ENCODE peak calls at places on chromosomes 4 and X, in nine cellular contexts. One of them, this sample, is unnamed.

GRCh38 chr4:132123870-132124623 is 1025.0 kb upstream of the PCDH10 start:
- DNase-seq in OCI-LY7: no peak
- DNase-seq in cardiac muscle cell: no peak
- DNase-seq in adipocyte: no peak
- DNase-seq in psoas muscle: no peak
- DNase-seq in mesendoderm: no peak
- DNase-seq in trophoblast cell: no peak
- DNase-seq in CD8-positive, alpha-beta memory T cell: no peak
- DNase-seq in astrocyte of the cerebellum: no peak
- DNase-seq in this sample: no peak

GRCh38 chr4:72701987-72702819 is 133.2 kb upstream of the ADAMTS3 start:
- DNase-seq in trophoblast cell: no peak
- DNase-seq in astrocyte of the cerebellum: peak
- DNase-seq in psoas muscle: no peak
- DNase-seq in adipocyte: peak
- DNase-seq in OCI-LY7: peak
- DNase-seq in cardiac muscle cell: peak
- DNase-seq in mesendoderm: peak
- DNase-seq in CD8-positive, alpha-beta memory T cell: no peak
- DNase-seq in this sample: peak

GRCh38 chr4:37977471-37978452 is 17.6 kb downstream of the PTTG2 start:
- DNase-seq in astrocyte of the cerebellum: no peak
- DNase-seq in CD8-positive, alpha-beta memory T cell: peak
- DNase-seq in trophoblast cell: peak
- DNase-seq in OCI-LY7: peak
- DNase-seq in psoas muscle: peak
- DNase-seq in adipocyte: peak
- DNase-seq in mesendoderm: peak
- DNase-seq in cardiac muscle cell: peak
- DNase-seq in this sample: peak

GRCh38 chr4:128354205-128354821 is 66.7 kb upstream of the PGRMC2 start:
- DNase-seq in psoas muscle: no peak
- DNase-seq in OCI-LY7: no peak
- DNase-seq in astrocyte of the cerebellum: peak
- DNase-seq in adipocyte: peak
- DNase-seq in cardiac muscle cell: no peak
- DNase-seq in CD8-positive, alpha-beta memory T cell: no peak
- DNase-seq in trophoblast cell: peak
- DNase-seq in mesendoderm: peak
- DNase-seq in this sample: no peak

GRCh38 chrX:5976332-5976731 is 252.3 kb downstream of the NLGN4X start:
- DNase-seq in psoas muscle: no peak
- DNase-seq in OCI-LY7: no peak
- DNase-seq in CD8-positive, alpha-beta memory T cell: no peak
- DNase-seq in astrocyte of the cerebellum: no peak
- DNase-seq in trophoblast cell: no peak
- DNase-seq in mesendoderm: no peak
- DNase-seq in cardiac muscle cell: no peak
- DNase-seq in adipocyte: no peak
- DNase-seq in this sample: no peak

GRCh38 chr4:83561381-83561780 is 25.5 kb downstream of the GPAT3 start:
- DNase-seq in cardiac muscle cell: no peak
- DNase-seq in astrocyte of the cerebellum: no peak
- DNase-seq in trophoblast cell: no peak
- DNase-seq in psoas muscle: no peak
- DNase-seq in adipocyte: peak
- DNase-seq in OCI-LY7: no peak
- DNase-seq in mesendoderm: no peak
- DNase-seq in CD8-positive, alpha-beta memory T cell: no peak
- DNase-seq in this sample: no peak

GRCh38 chrX:134502686-134503085 is 42.7 kb downstream of the HPRT1 start:
- DNase-seq in OCI-LY7: no peak
- DNase-seq in CD8-positive, alpha-beta memory T cell: no peak
- DNase-seq in trophoblast cell: no peak
- DNase-seq in mesendoderm: no peak
- DNase-seq in adipocyte: peak
- DNase-seq in psoas muscle: no peak
- DNase-seq in astrocyte of the cerebellum: no peak
- DNase-seq in cardiac muscle cell: no peak
- DNase-seq in this sample: no peak

GRCh38 chrX:27132851-27133250 is 330.3 kb downstream of the PPP4R3C start:
- DNase-seq in mesendoderm: no peak
- DNase-seq in astrocyte of the cerebellum: no peak
- DNase-seq in adipocyte: no peak
- DNase-seq in OCI-LY7: no peak
- DNase-seq in trophoblast cell: no peak
- DNase-seq in cardiac muscle cell: no peak
- DNase-seq in CD8-positive, alpha-beta memory T cell: no peak
- DNase-seq in psoas muscle: no peak
- DNase-seq in this sample: no peak

GRCh38 chrX:21167028-21167427 is 207.2 kb upstream of the CNKSR2 start:
- DNase-seq in CD8-positive, alpha-beta memory T cell: no peak
- DNase-seq in adipocyte: no peak
- DNase-seq in trophoblast cell: no peak
- DNase-seq in OCI-LY7: no peak
- DNase-seq in mesendoderm: no peak
- DNase-seq in psoas muscle: no peak
- DNase-seq in cardiac muscle cell: no peak
- DNase-seq in astrocyte of the cerebellum: no peak
- DNase-seq in this sample: no peak

DNA sequence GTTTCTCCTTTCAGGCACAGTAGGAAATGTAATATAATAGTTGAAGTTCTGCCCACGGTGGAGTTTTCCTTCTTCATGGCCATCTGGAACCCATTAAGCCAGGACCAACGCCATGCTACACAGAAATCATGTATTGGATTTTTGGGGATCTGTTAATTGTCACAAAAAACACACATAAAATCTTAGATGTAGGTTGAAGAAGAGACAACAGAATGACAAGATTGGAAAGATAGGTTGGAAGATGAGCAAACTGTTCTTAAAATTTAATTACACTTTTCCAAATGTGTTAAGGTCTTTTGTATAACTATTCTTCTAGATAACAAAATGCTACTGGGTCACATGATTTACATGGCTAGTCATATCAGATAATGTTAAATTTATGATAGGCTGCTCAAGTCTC is 1029.9 kb downstream of the FSTL5 start:
- DNase-seq in psoas muscle: no peak
- DNase-seq in astrocyte of the cerebellum: no peak
- DNase-seq in mesendoderm: no peak
- DNase-seq in CD8-positive, alpha-beta memory T cell: no peak
- DNase-seq in cardiac muscle cell: no peak
- DNase-seq in adipocyte: no peak
- DNase-seq in trophoblast cell: no peak
- DNase-seq in OCI-LY7: no peak
- DNase-seq in this sample: no peak
- H3K4me3 ChIP-seq in psoas muscle: no peak
- H3K4me3 ChIP-seq in astrocyte of the cerebellum: no peak
- H3K4me3 ChIP-seq in mesendoderm: no peak
- H3K4me3 ChIP-seq in CD8-positive, alpha-beta memory T cell: no peak
- H3K4me3 ChIP-seq in cardiac muscle cell: no peak
- H3K4me3 ChIP-seq in adipocyte: no peak
- H3K4me3 ChIP-seq in trophoblast cell: no peak
- H3K4me3 ChIP-seq in OCI-LY7: no peak
- H3K4me3 ChIP-seq in this sample: no peak

GRCh38 chr4:114600066-114600552 is 1.5 kb downstream of the UGT8 start:
- DNase-seq in astrocyte of the cerebellum: no peak
- DNase-seq in CD8-positive, alpha-beta memory T cell: no peak
- DNase-seq in trophoblast cell: no peak
- DNase-seq in mesendoderm: no peak
- DNase-seq in psoas muscle: no peak
- DNase-seq in OCI-LY7: peak
- DNase-seq in adipocyte: no peak
- DNase-seq in cardiac muscle cell: peak
- DNase-seq in this sample: no peak
- H3K4me3 ChIP-seq in astrocyte of the cerebellum: peak
- H3K4me3 ChIP-seq in CD8-positive, alpha-beta memory T cell: no peak
- H3K4me3 ChIP-seq in trophoblast cell: no peak
- H3K4me3 ChIP-seq in mesendoderm: peak
- H3K4me3 ChIP-seq in psoas muscle: peak
- H3K4me3 ChIP-seq in OCI-LY7: peak
- H3K4me3 ChIP-seq in adipocyte: no peak
- H3K4me3 ChIP-seq in cardiac muscle cell: peak
- H3K4me3 ChIP-seq in this sample: no peak

DNA sequence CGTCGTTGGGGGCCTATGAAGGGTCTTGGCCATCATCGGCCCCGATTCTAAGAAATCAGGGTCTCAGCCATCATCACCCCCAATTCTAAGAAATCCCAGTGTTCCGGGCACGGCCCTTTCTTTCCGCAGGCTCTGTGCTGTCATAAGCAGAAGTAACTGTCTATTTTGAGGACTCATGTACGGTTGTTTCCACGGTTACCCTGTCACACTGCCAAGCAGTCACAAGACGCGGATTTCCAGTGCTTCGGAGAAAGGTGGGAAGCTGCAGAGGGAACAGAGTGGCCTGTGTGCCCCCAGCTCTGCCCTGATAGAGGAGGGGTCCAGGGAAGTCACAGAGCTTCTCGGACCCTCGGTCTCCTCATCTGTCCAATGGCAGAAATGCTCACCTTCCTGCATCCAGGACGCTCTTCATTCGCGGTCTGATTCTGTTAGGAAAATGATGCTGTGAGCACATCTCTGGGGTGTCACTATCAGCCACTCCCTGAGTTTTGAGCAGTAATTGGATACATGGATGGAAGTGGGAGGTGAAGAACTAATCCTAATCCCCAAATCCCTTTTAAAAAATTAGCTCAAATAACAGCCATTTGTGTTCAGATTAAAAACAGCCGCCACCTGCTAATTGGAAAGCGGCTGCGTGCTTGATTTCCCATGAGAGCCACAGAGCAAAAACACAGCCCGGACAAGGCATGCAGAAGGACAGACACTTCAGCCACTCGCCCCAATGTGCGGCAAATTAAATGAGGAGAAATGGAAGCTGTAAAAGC is 73.1 kb downstream of the WFS1 start:
- DNase-seq in cardiac muscle cell: peak
- DNase-seq in adipocyte: no peak
- DNase-seq in mesendoderm: no peak
- DNase-seq in trophoblast cell: no peak
- DNase-seq in CD8-positive, alpha-beta memory T cell: no peak
- DNase-seq in psoas muscle: no peak
- DNase-seq in OCI-LY7: no peak
- DNase-seq in astrocyte of the cerebellum: no peak
- DNase-seq in this sample: peak
- H3K4me3 ChIP-seq in cardiac muscle cell: no peak
- H3K4me3 ChIP-seq in adipocyte: no peak
- H3K4me3 ChIP-seq in mesendoderm: no peak
- H3K4me3 ChIP-seq in trophoblast cell: no peak
- H3K4me3 ChIP-seq in CD8-positive, alpha-beta memory T cell: no peak
- H3K4me3 ChIP-seq in psoas muscle: no peak
- H3K4me3 ChIP-seq in OCI-LY7: no peak
- H3K4me3 ChIP-seq in astrocyte of the cerebellum: no peak
- H3K4me3 ChIP-seq in this sample: no peak

DNA sequence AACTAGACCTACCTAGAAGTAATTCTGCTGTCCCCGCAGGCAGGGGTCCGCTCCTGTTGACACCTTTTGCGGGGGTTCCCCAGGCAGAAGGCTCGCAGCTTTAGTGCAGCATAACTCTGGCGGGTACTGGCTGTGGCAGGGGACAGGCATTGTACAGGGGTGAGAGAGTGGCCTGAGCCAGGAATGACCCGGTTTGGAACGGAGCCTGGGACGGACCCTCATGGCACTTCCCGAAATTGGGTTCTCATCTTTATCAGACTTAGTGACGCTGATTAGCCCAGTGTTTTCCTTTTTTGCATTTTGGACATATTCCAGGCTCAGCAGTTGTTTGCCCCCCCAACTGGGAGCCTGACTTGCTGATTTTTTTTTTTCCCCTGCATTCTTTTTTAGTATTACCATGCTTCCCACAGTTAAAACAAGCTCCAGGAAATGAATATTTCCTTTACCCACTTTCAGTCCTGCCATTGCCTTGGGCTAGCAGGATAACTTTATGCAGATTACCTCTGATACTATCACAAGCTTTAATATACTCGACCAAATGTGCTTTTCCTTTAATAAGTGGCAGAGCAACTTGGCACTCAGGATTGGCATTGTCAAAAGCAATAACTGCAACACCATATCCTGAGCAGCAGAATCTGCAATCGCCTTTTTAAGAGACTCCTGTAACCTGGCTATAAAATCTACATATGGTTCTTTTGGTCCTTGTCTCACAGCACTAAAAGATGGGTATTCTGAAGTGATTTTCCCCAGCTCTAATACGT is 55.9 kb upstream of the WDR1 start:
- DNase-seq in cardiac muscle cell: no peak
- DNase-seq in astrocyte of the cerebellum: no peak
- DNase-seq in trophoblast cell: no peak
- DNase-seq in OCI-LY7: no peak
- DNase-seq in mesendoderm: no peak
- DNase-seq in psoas muscle: no peak
- DNase-seq in CD8-positive, alpha-beta memory T cell: no peak
- DNase-seq in adipocyte: no peak
- DNase-seq in this sample: no peak
- H3K4me3 ChIP-seq in cardiac muscle cell: no peak
- H3K4me3 ChIP-seq in astrocyte of the cerebellum: no peak
- H3K4me3 ChIP-seq in trophoblast cell: no peak
- H3K4me3 ChIP-seq in OCI-LY7: no peak
- H3K4me3 ChIP-seq in mesendoderm: no peak
- H3K4me3 ChIP-seq in psoas muscle: no peak
- H3K4me3 ChIP-seq in CD8-positive, alpha-beta memory T cell: no peak
- H3K4me3 ChIP-seq in adipocyte: no peak
- H3K4me3 ChIP-seq in this sample: no peak

DNA sequence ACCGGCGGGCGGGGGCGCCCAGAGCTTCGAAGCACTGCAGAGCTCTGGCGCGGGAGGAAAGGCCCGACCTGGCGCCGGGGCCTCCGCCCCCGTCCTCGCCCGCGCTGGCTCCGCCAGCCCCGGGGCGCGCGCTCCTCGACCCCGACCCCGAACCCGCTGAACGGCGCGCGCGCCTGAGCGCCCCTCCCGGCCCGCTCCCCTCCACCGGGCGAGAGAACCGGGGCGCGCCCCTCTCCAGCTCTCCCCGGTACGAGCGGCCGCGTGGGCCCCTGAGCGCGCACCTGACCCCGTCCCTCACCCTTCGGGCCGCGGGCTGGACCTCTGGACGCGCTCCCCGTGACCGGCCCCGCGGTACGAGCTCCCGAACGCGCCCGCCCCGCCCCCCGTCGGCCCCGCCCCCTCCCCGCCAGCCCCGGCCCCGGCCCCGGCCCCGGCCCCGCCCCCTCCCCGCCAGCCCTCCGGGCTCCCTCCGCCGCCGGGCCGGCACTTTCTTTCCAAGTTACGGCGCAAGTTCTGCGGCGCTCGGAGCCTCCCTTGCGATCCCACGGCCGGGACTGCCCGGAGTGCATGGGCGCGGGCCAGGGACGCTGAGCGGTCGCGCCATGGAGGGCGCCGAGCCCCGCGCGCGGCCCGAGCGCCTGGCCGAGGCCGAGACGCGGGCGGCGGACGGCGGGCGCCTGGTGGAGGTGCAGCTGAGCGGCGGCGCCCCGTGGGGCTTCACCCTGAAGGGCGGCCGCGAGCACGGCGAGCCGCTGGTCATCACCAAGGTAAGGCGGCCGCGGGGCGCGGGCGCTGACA is at the start of gene SHROOM2:
- DNase-seq in astrocyte of the cerebellum: no peak
- DNase-seq in psoas muscle: no peak
- DNase-seq in mesendoderm: no peak
- DNase-seq in cardiac muscle cell: peak
- DNase-seq in trophoblast cell: no peak
- DNase-seq in OCI-LY7: no peak
- DNase-seq in adipocyte: peak
- DNase-seq in CD8-positive, alpha-beta memory T cell: no peak
- DNase-seq in this sample: no peak
- H3K4me3 ChIP-seq in astrocyte of the cerebellum: peak
- H3K4me3 ChIP-seq in psoas muscle: peak
- H3K4me3 ChIP-seq in mesendoderm: peak
- H3K4me3 ChIP-seq in cardiac muscle cell: peak
- H3K4me3 ChIP-seq in trophoblast cell: peak
- H3K4me3 ChIP-seq in OCI-LY7: no peak
- H3K4me3 ChIP-seq in adipocyte: no peak
- H3K4me3 ChIP-seq in CD8-positive, alpha-beta memory T cell: no peak
- H3K4me3 ChIP-seq in this sample: peak

This sample was measured in uterus.